ENCODE peak calls at places on chromosomes 1 and 21, in five cellular contexts. One of them, this sample, is unnamed.

GRCh38 chr1:67052741-67053534 is 1.0 kb downstream of the SLC35D1 start:
- DNase-seq in sigmoid colon: peak
- DNase-seq in esophagus squamous epithelium: peak
- DNase-seq in cardiac muscle cell: peak
- DNase-seq in fibroblast of pulmonary artery: peak
- DNase-seq in this sample: peak

GRCh38 chr1:35768350-35769187 is 1.2 kb downstream of the CLSPN start:
- DNase-seq in cardiac muscle cell: no peak
- DNase-seq in fibroblast of pulmonary artery: peak
- DNase-seq in sigmoid colon: no peak
- DNase-seq in esophagus squamous epithelium: no peak
- DNase-seq in this sample: no peak

GRCh38 chr1:244056602-244057001 is 5.5 kb downstream of the ZBTB18 start:
- DNase-seq in cardiac muscle cell: no peak
- DNase-seq in esophagus squamous epithelium: no peak
- DNase-seq in sigmoid colon: no peak
- DNase-seq in fibroblast of pulmonary artery: no peak
- DNase-seq in this sample: no peak

GRCh38 chr1:203607169-203607873 is 19.3 kb upstream of the ATP2B4 start:
- DNase-seq in cardiac muscle cell: no peak
- DNase-seq in fibroblast of pulmonary artery: peak
- DNase-seq in sigmoid colon: no peak
- DNase-seq in esophagus squamous epithelium: no peak
- DNase-seq in this sample: peak

GRCh38 chr1:25784575-25785051 is 15.4 kb upstream of the SELENON start:
- DNase-seq in esophagus squamous epithelium: no peak
- DNase-seq in sigmoid colon: no peak
- DNase-seq in cardiac muscle cell: peak
- DNase-seq in fibroblast of pulmonary artery: no peak
- DNase-seq in this sample: no peak

GRCh38 chr1:198623920-198624647 is 14.8 kb upstream of the PTPRC start:
- DNase-seq in fibroblast of pulmonary artery: peak
- DNase-seq in sigmoid colon: no peak
- DNase-seq in cardiac muscle cell: no peak
- DNase-seq in esophagus squamous epithelium: no peak
- DNase-seq in this sample: peak

GRCh38 chr1:224235819-224236493 is 52.9 kb downstream of the DEGS1 start:
- DNase-seq in sigmoid colon: peak
- DNase-seq in fibroblast of pulmonary artery: no peak
- DNase-seq in esophagus squamous epithelium: no peak
- DNase-seq in cardiac muscle cell: no peak
- DNase-seq in this sample: no peak

GRCh38 chr1:29145739-29146437 is 22.2 kb upstream of the TMEM200B start:
- DNase-seq in fibroblast of pulmonary artery: peak
- DNase-seq in cardiac muscle cell: no peak
- DNase-seq in esophagus squamous epithelium: no peak
- DNase-seq in sigmoid colon: no peak
- DNase-seq in this sample: peak

GRCh38 chr1:182806015-182806678 is 16.6 kb downstream of the NPL start:
- DNase-seq in fibroblast of pulmonary artery: no peak
- DNase-seq in sigmoid colon: no peak
- DNase-seq in esophagus squamous epithelium: no peak
- DNase-seq in cardiac muscle cell: peak
- DNase-seq in this sample: no peak

GRCh38 chr1:94949681-94950661 is 23.1 kb upstream of the CNN3 start:
- DNase-seq in esophagus squamous epithelium: no peak
- DNase-seq in fibroblast of pulmonary artery: peak
- DNase-seq in sigmoid colon: no peak
- DNase-seq in cardiac muscle cell: no peak
- DNase-seq in this sample: peak

GRCh38 chr1:40338745-40339419 is 21.8 kb upstream of the COL9A2 start:
- DNase-seq in fibroblast of pulmonary artery: peak
- DNase-seq in cardiac muscle cell: peak
- DNase-seq in sigmoid colon: peak
- DNase-seq in esophagus squamous epithelium: no peak
- DNase-seq in this sample: peak

GRCh38 chr1:53450225-53450624 is 9.0 kb upstream of the DMRTB1 start:
- DNase-seq in fibroblast of pulmonary artery: no peak
- DNase-seq in esophagus squamous epithelium: no peak
- DNase-seq in sigmoid colon: no peak
- DNase-seq in cardiac muscle cell: no peak
- DNase-seq in this sample: no peak

GRCh38 chr1:10617318-10617717 is 142.6 kb downstream of the PEX14 start:
- DNase-seq in sigmoid colon: no peak
- DNase-seq in esophagus squamous epithelium: no peak
- DNase-seq in cardiac muscle cell: no peak
- DNase-seq in fibroblast of pulmonary artery: no peak
- DNase-seq in this sample: no peak

GRCh38 chr1:4071675-4072074 is 171.6 kb upstream of the C1orf174 start:
- DNase-seq in fibroblast of pulmonary artery: no peak
- DNase-seq in cardiac muscle cell: no peak
- DNase-seq in sigmoid colon: peak
- DNase-seq in esophagus squamous epithelium: no peak
- DNase-seq in this sample: no peak

GRCh38 chr1:168894397-168894796 is 165.4 kb upstream of the DPT start:
- DNase-seq in fibroblast of pulmonary artery: no peak
- DNase-seq in esophagus squamous epithelium: no peak
- DNase-seq in cardiac muscle cell: no peak
- DNase-seq in sigmoid colon: no peak
- DNase-seq in this sample: no peak

GRCh38 chr1:226569879-226570547 is 21.4 kb downstream of the STUM start:
- DNase-seq in esophagus squamous epithelium: no peak
- DNase-seq in sigmoid colon: peak
- DNase-seq in fibroblast of pulmonary artery: no peak
- DNase-seq in cardiac muscle cell: peak
- DNase-seq in this sample: no peak

GRCh38 chr1:181179279-181179979 is 90.9 kb downstream of the IER5 start:
- DNase-seq in fibroblast of pulmonary artery: no peak
- DNase-seq in esophagus squamous epithelium: no peak
- DNase-seq in cardiac muscle cell: no peak
- DNase-seq in sigmoid colon: no peak
- DNase-seq in this sample: no peak

GRCh38 chr1:1058921-1059493 is 15.1 kb downstream of the RNF223 start:
- DNase-seq in esophagus squamous epithelium: no peak
- DNase-seq in sigmoid colon: no peak
- DNase-seq in fibroblast of pulmonary artery: no peak
- DNase-seq in cardiac muscle cell: no peak
- DNase-seq in this sample: no peak

GRCh38 chr1:10755977-10756521 is 40.4 kb downstream of the CASZ1 start:
- DNase-seq in cardiac muscle cell: no peak
- DNase-seq in esophagus squamous epithelium: no peak
- DNase-seq in sigmoid colon: peak
- DNase-seq in fibroblast of pulmonary artery: peak
- DNase-seq in this sample: peak

GRCh38 chr1:84299536-84300260 is 1.8 kb upstream of the SAMD13 start:
- DNase-seq in sigmoid colon: no peak
- DNase-seq in cardiac muscle cell: no peak
- DNase-seq in esophagus squamous epithelium: no peak
- DNase-seq in fibroblast of pulmonary artery: peak
- DNase-seq in this sample: no peak

GRCh38 chr1:85339089-85339488 is 62.7 kb upstream of the BCL10 start:
- DNase-seq in cardiac muscle cell: no peak
- DNase-seq in fibroblast of pulmonary artery: peak
- DNase-seq in sigmoid colon: no peak
- DNase-seq in esophagus squamous epithelium: no peak
- DNase-seq in this sample: no peak

GRCh38 chr1:194159941-194160340 is 973.5 kb upstream of the B3GALT2 start:
- DNase-seq in fibroblast of pulmonary artery: peak
- DNase-seq in sigmoid colon: no peak
- DNase-seq in cardiac muscle cell: peak
- DNase-seq in esophagus squamous epithelium: no peak
- DNase-seq in this sample: no peak

GRCh38 chr1:17802164-17802563 is 47.0 kb downstream of the ACTL8 start:
- DNase-seq in sigmoid colon: no peak
- DNase-seq in fibroblast of pulmonary artery: peak
- DNase-seq in cardiac muscle cell: no peak
- DNase-seq in esophagus squamous epithelium: no peak
- DNase-seq in this sample: peak

GRCh38 chr1:230262867-230263572 is 163.1 kb downstream of the PGBD5 start:
- DNase-seq in esophagus squamous epithelium: no peak
- DNase-seq in fibroblast of pulmonary artery: no peak
- DNase-seq in cardiac muscle cell: no peak
- DNase-seq in sigmoid colon: no peak
- DNase-seq in this sample: no peak

GRCh38 chr21:19440792-19441494 is 1037.4 kb upstream of the TMPRSS15 start:
- DNase-seq in sigmoid colon: no peak
- DNase-seq in fibroblast of pulmonary artery: no peak
- DNase-seq in cardiac muscle cell: no peak
- DNase-seq in esophagus squamous epithelium: no peak
- DNase-seq in this sample: no peak

GRCh38 chr1:212528501-212528900 is 80.1 kb upstream of the ATF3 start:
- DNase-seq in cardiac muscle cell: no peak
- DNase-seq in esophagus squamous epithelium: no peak
- DNase-seq in sigmoid colon: no peak
- DNase-seq in fibroblast of pulmonary artery: no peak
- DNase-seq in this sample: no peak

GRCh38 chr1:28322209-28322608 is 6.6 kb upstream of the MED18 start:
- DNase-seq in esophagus squamous epithelium: no peak
- DNase-seq in sigmoid colon: no peak
- DNase-seq in fibroblast of pulmonary artery: no peak
- DNase-seq in cardiac muscle cell: no peak
- DNase-seq in this sample: no peak

GRCh38 chr21:39451332-39452206 is at the start of gene SH3BGR:
- DNase-seq in fibroblast of pulmonary artery: peak
- DNase-seq in sigmoid colon: peak
- DNase-seq in cardiac muscle cell: peak
- DNase-seq in esophagus squamous epithelium: no peak
- DNase-seq in this sample: peak

GRCh38 chr21:39441502-39442475 is 3.8 kb downstream of the LCA5L start:
- DNase-seq in fibroblast of pulmonary artery: peak
- DNase-seq in cardiac muscle cell: peak
- DNase-seq in sigmoid colon: no peak
- DNase-seq in esophagus squamous epithelium: no peak
- DNase-seq in this sample: peak

GRCh38 chr21:39447264-39447663 is 1.7 kb upstream of the LCA5L start:
- DNase-seq in sigmoid colon: no peak
- DNase-seq in fibroblast of pulmonary artery: no peak
- DNase-seq in esophagus squamous epithelium: no peak
- DNase-seq in cardiac muscle cell: no peak
- DNase-seq in this sample: no peak

GRCh38 chr21:39444406-39445145 is 1.0 kb downstream of the LCA5L start:
- DNase-seq in cardiac muscle cell: peak
- DNase-seq in sigmoid colon: no peak
- DNase-seq in esophagus squamous epithelium: no peak
- DNase-seq in fibroblast of pulmonary artery: peak
- DNase-seq in this sample: peak

DNA sequence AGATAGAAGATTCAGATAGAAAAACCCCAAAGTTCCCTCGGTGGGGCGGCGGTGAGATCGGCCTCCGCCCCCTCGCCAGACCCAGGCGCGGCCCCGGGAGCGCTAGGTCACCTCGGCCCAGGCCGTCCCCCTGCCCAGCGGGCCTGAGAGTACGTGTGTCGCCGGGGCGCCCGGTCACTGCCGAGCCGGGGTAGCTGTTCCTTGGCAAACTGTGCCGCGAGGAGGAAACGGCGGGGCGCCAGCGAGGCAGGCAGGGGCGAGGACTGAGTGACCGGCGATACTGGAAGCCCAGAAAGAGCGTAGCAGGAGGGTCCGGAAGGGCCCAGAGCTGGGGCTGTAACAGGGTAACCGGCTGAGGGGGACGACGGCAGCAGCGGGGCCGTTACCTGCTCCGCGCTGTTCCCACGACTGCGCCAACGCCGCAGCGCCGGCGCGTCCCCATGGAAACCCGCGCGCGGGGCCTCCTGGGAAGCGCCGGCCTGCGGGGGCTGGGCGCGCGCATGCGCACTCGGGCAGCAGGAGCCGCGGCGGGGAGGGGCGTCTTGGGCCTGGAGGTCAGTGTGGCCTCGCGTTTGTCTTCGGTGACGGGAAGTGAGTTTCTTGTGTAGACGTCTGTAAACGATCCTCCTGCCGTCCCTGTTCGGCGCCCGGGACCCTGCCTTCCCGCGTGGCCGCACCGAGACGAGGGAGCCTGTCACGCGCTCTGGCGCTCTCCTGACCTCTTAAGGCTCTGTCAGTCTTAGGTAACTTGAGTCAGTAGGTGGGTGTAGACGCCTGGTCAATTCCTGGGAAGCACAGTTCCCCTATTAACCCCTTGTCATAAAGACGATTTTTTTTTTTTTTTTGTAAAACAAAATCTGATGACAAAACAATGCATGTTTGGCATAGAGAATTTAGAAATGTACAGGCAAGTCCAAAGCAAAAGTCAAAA is at the start of gene LCA5L:
- DNase-seq in cardiac muscle cell: peak
- DNase-seq in sigmoid colon: peak
- DNase-seq in fibroblast of pulmonary artery: peak
- DNase-seq in esophagus squamous epithelium: peak
- DNase-seq in this sample: peak
- TF ChIP-seq CTCF in cardiac muscle cell: no peak
- TF ChIP-seq CTCF in sigmoid colon: no peak
- TF ChIP-seq CTCF in fibroblast of pulmonary artery: peak
- TF ChIP-seq CTCF in esophagus squamous epithelium: no peak
- TF ChIP-seq CTCF in this sample: no peak

GRCh38 chr1:107874221-107874620 is 90.8 kb downstream of the VAV3 start:
- DNase-seq in cardiac muscle cell: no peak
- DNase-seq in fibroblast of pulmonary artery: no peak
- DNase-seq in esophagus squamous epithelium: no peak
- DNase-seq in sigmoid colon: no peak
- DNase-seq in this sample: peak
- TF ChIP-seq CTCF in cardiac muscle cell: no peak
- TF ChIP-seq CTCF in fibroblast of pulmonary artery: no peak
- TF ChIP-seq CTCF in esophagus squamous epithelium: no peak
- TF ChIP-seq CTCF in sigmoid colon: no peak
- TF ChIP-seq CTCF in this sample: no peak

DNA sequence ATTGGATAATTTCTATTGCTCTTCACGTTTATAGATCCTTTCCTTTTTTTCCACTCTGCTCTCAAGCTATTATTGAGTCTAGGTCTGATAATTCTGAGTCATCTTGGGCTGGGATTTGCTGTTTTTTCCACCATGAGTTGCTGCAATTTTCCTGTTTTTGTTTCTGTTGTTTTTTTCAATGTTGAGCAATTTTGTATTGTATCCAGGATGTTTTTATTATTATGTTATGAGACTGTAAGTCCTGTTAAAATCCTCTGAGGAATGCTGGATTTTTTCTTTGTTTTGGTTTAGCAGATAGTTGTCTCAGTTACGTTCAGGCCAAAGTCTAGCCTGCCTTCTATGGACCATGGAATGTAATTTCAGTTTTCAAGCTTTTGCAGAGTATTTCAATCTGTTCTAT is 13.0 kb upstream of the SLC35A3 start:
- DNase-seq in sigmoid colon: no peak
- DNase-seq in esophagus squamous epithelium: no peak
- DNase-seq in fibroblast of pulmonary artery: peak
- DNase-seq in cardiac muscle cell: no peak
- DNase-seq in this sample: peak
- TF ChIP-seq CTCF in sigmoid colon: no peak
- TF ChIP-seq CTCF in esophagus squamous epithelium: no peak
- TF ChIP-seq CTCF in fibroblast of pulmonary artery: peak
- TF ChIP-seq CTCF in cardiac muscle cell: peak
- TF ChIP-seq CTCF in this sample: peak

DNA sequence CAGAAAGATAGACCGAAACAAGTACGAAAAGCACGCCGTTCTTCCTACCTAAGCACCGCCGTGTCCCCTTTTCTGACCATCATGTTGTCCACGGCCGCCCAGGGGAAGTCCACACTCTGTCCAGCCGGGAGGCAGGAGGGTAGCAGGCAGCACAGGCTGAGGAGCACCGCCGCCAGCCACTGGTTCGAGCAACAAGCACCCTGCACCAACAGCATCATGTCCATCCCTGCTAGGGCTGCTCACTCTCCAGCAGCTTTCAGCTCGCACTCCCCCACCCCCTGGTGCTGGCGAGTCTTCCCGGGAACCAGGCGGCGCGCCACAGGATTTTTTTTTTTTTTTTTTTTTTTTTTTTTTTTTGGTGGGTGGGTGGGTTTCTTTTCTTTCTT is at the start of gene NEGR1:
- DNase-seq in esophagus squamous epithelium: no peak
- DNase-seq in sigmoid colon: peak
- DNase-seq in cardiac muscle cell: peak
- DNase-seq in fibroblast of pulmonary artery: peak
- DNase-seq in this sample: peak
- TF ChIP-seq CTCF in esophagus squamous epithelium: no peak
- TF ChIP-seq CTCF in sigmoid colon: no peak
- TF ChIP-seq CTCF in cardiac muscle cell: no peak
- TF ChIP-seq CTCF in fibroblast of pulmonary artery: no peak
- TF ChIP-seq CTCF in this sample: no peak